ENCODE peak calls at places on chromosome 11, in ten cellular contexts. N is HFF-Myc; S is GM23338; L is activated T-helper 1 cell treated with anti-CD3 and anti-CD28 coated beads, Interleukin-12 subunit alpha, Interleukin-12 subunit beta, Interleukin-2, Interleukin-4 antibody, amounts not matched to agents 30 ng/mL and 10 ng/mL and 1 ng/mL, durations not matched to agents 14 hours and 24 hours and 36 hours; C is NCI-H82; D is transverse colon; F is T-cell; W is CD8-positive, alpha-beta T cell; M is pancreas; X is RPMI8226. U is an unnamed sample.
A peak's percentile ranks its signal among the peaks of the same experiment; 100 is the strongest.

GRCh38 chr11:111336582-111337256 is 38.4 kb downstream of the POU2AF3 start:
- DNase-seq in F (no peak), C (no peak), W (no peak), D (no peak), S (peak; percentile 23), X (no peak), L (no peak), M (no peak), N (no peak), U (peak; percentile 26)

GRCh38 chr11:46631676-46632075 is 14.3 kb downstream of the ATG13 start:
- DNase-seq in D (no peak), S (no peak), C (no peak), W (no peak), L (no peak), M (no peak), N (no peak), X (no peak), F (no peak), U (no peak)

GRCh38 chr11:119472856-119473222 is 49.9 kb upstream of the THY1 start:
- DNase-seq in C (no peak), M (no peak), D (no peak), X (no peak), F (no peak), W (no peak), S (no peak), N (no peak), L (no peak), U (no peak)

GRCh38 chr11:72741429-72741833 is 10.8 kb downstream of the ARAP1 start:
- DNase-seq in X (no peak), W (no peak), S (peak; percentile 45), D (peak; percentile 52), N (no peak), C (no peak), F (no peak), M (no peak), L (no peak), U (no peak)

GRCh38 chr11:90218606-90219005 is 4.2 kb downstream of the CHORDC1 start:
- DNase-seq in F (no peak), C (peak; percentile 12), M (no peak), X (no peak), N (no peak), W (no peak), S (peak; percentile 63), L (no peak), D (no peak), U (no peak)

GRCh38 chr11:45073575-45074225 is 72.7 kb upstream of the PRDM11 start:
- DNase-seq in F (peak; percentile 16), M (no peak), C (peak; percentile 10), D (no peak), W (peak; percentile 32), S (no peak), L (no peak), N (no peak), X (peak; percentile 79), U (no peak)

GRCh38 chr11:70204466-70204799 is 1.3 kb downstream of the FADD start:
- DNase-seq in N (no peak), W (no peak), F (no peak), S (no peak), C (no peak), L (no peak), D (no peak), M (no peak), X (no peak), U (no peak)

GRCh38 chr11:44766972-44767278 is 40.2 kb downstream of the TSPAN18 start:
- DNase-seq in F (no peak), D (no peak), X (no peak), N (no peak), M (no peak), S (no peak), C (no peak), L (no peak), W (no peak), U (no peak)

GRCh38 chr11:79312591-79313267 is 128.1 kb downstream of the TENM4 start:
- DNase-seq in S (no peak), X (peak; percentile 14), D (no peak), M (no peak), C (no peak), L (no peak), W (no peak), F (no peak), N (no peak), U (no peak)

GRCh38 chr11:7907121-7907520 is 23.9 kb downstream of the OR10A6 start:
- DNase-seq in N (no peak), D (no peak), C (no peak), W (no peak), L (no peak), S (no peak), X (no peak), F (no peak), M (no peak), U (no peak)

GRCh38 chr11:125338886-125339811 is 156.9 kb downstream of the FEZ1 start:
- DNase-seq in W (no peak), C (no peak), F (no peak), M (no peak), D (no peak), X (no peak), N (no peak), L (no peak), S (no peak), U (peak; percentile 16)

GRCh38 chr11:61071880-61072279 is 30.4 kb upstream of the CD5 start:
- DNase-seq in W (no peak), F (no peak), N (no peak), M (no peak), X (no peak), S (no peak), C (no peak), D (no peak), L (no peak), U (no peak)

GRCh38 chr11:116461789-116462188 is 311.0 kb downstream of the BUD13 start:
- DNase-seq in N (no peak), S (peak; percentile 35), L (no peak), F (no peak), D (no peak), W (no peak), M (no peak), C (peak; percentile 94), X (no peak), U (no peak)

GRCh38 chr11:46413755-46414465 is 22.3 kb upstream of the CHRM4 start:
- DNase-seq in N (no peak), D (no peak), W (peak; percentile 20), F (no peak), M (no peak), L (no peak), S (no peak), X (no peak), C (no peak), U (no peak)

GRCh38 chr11:123653997-123654565 is 343 bp downstream of the SCN3B start:
- DNase-seq in W (peak; percentile 24), N (no peak), S (peak; percentile 79), D (peak; percentile 25), C (peak; percentile 74), M (peak; percentile 40), L (peak; percentile 14), X (peak; percentile 11), F (peak; percentile 15), U (no peak)

GRCh38 chr11:116101737-116102275 is 597.6 kb upstream of the CADM1 start:
- DNase-seq in W (no peak), S (no peak), X (no peak), M (no peak), F (no peak), N (no peak), C (peak; percentile 15), D (no peak), L (no peak), U (no peak)

GRCh38 chr11:64865286-64866172 is 12.9 kb downstream of the EHD1 start:
- DNase-seq in N (no peak), X (no peak), F (no peak), W (no peak), C (no peak), S (no peak), L (no peak), D (no peak), M (no peak), U (peak; percentile 92)

GRCh38 chr11:3058753-3059664 is 1.8 kb upstream of the CARS1 start:
- DNase-seq in N (peak; percentile 63), L (no peak), C (peak; percentile 8), S (peak; percentile 85), X (peak; percentile 76), M (no peak), D (no peak), W (no peak), F (no peak), U (peak; percentile 79)

GRCh38 chr11:16000065-16000464 is 356.3 kb downstream of the SOX6 start:
- DNase-seq in W (no peak), F (no peak), L (no peak), S (no peak), C (no peak), X (no peak), D (no peak), M (no peak), N (no peak), U (peak; percentile 65)

GRCh38 chr11:121449123-121449522 is 3.0 kb upstream of the SORL1 start:
- DNase-seq in C (no peak), M (no peak), N (no peak), F (peak; percentile 42), S (no peak), D (no peak), W (peak; percentile 25), X (no peak), L (no peak), U (no peak)

GRCh38 chr11:89420981-89421380 is 70.2 kb downstream of the NOX4 start:
- DNase-seq in L (no peak), S (no peak), C (no peak), X (no peak), W (no peak), F (no peak), D (no peak), N (no peak), M (no peak), U (no peak)

GRCh38 chr11:116651757-116652237 is 121.0 kb downstream of the BUD13 start:
- DNase-seq in D (no peak), L (no peak), N (no peak), S (no peak), W (no peak), C (no peak), X (no peak), F (no peak), M (no peak), U (no peak)

GRCh38 chr11:133705873-133706272 is 139.4 kb downstream of the SPATA19 start:
- DNase-seq in C (no peak), L (no peak), F (no peak), W (no peak), S (no peak), D (no peak), N (no peak), M (no peak), X (no peak), U (no peak)

GRCh38 chr11:104146421-104146820 is 17.5 kb downstream of the PDGFD start:
- DNase-seq in L (no peak), C (peak; percentile 44), S (no peak), M (no peak), N (no peak), X (no peak), F (no peak), W (no peak), D (no peak), U (no peak)